ENCODE peak calls at places on chromosomes 16 and 17, in five cellular contexts. M is tibial artery, J is foreskin keratinocyte, Q is ascending aorta, W is body of pancreas. E is an unnamed sample. For H3K4me1, the result is how much of the 10 kb centered on the place peaks cover.

GRCh38 chr16:13453938-13454553 is 465.9 kb upstream of the ERCC4 start:
- DNase-seq in M (no peak), J (peak), Q (no peak), W (peak), E (no peak)

GRCh38 chr17:78563189-78564145 is 13.7 kb downstream of the DNAH17 start:
- DNase-seq in M (no peak), J (no peak), Q (no peak), W (peak), E (no peak)

GRCh38 chr17:80855968-80856862 is 135.4 kb upstream of the CHMP6 start:
- DNase-seq in M (peak), J (peak), Q (peak), W (no peak), E (peak)

GRCh38 chr16:29962344-29962994 is 590 bp downstream of the TMEM219 start:
- DNase-seq in M (peak), J (no peak), Q (no peak), W (no peak), E (no peak)

GRCh38 chr16:84324439-84325262 is 30.0 kb downstream of the WFDC1 start:
- DNase-seq in M (no peak), J (no peak), Q (no peak), W (no peak), E (no peak)

GRCh38 chr16:58661199-58661830 is 23.3 kb downstream of the SLC38A7 start:
- DNase-seq in M (no peak), J (peak), Q (peak), W (peak), E (peak)

GRCh38 chr16:50535506-50536257 is 12.5 kb upstream of the NKD1 start:
- DNase-seq in M (no peak), J (no peak), Q (peak), W (no peak), E (no peak)

GRCh38 chr16:69494993-69495392 is 70.6 kb downstream of the CYB5B start:
- DNase-seq in M (no peak), J (no peak), Q (no peak), W (no peak), E (no peak)

GRCh38 chr17:10772425-10773380 is 31.2 kb downstream of the TMEM238L start:
- DNase-seq in M (peak), J (peak), Q (no peak), W (peak), E (no peak)

GRCh38 chr17:57270801-57271245 is 14.5 kb downstream of the MSI2 start:
- DNase-seq in M (no peak), J (no peak), Q (no peak), W (no peak), E (no peak)

GRCh38 chr17:72456026-72456569 is 335.3 kb downstream of the SOX9 start:
- DNase-seq in M (no peak), J (peak), Q (no peak), W (peak), E (no peak)

GRCh38 chr17:44828919-44829557 is 1.0 kb downstream of the GJC1 start:
- DNase-seq in M (peak), J (peak), Q (no peak), W (no peak), E (no peak)

GRCh38 chr16:84065536-84066132 is 23.0 kb upstream of the SLC38A8 start:
- DNase-seq in M (no peak), J (peak), Q (no peak), W (peak), E (no peak)

GRCh38 chr17:71926746-71927398 is 193.9 kb upstream of the SOX9 start:
- DNase-seq in M (no peak), J (no peak), Q (no peak), W (no peak), E (no peak)

GRCh38 chr17:6020376-6021010 is 49.7 kb upstream of the WSCD1 start:
- DNase-seq in M (no peak), J (no peak), Q (no peak), W (no peak), E (no peak)

GRCh38 chr16:85210423-85211169 is 98.3 kb upstream of the CIBAR2 start:
- DNase-seq in M (no peak), J (peak), Q (no peak), W (no peak), E (no peak)

GRCh38 chr17:12664894-12665262 is 812 bp upstream of the MYOCD start:
- DNase-seq in M (no peak), J (no peak), Q (peak), W (no peak), E (no peak)

GRCh38 chr17:19570497-19571151 is 37.0 kb downstream of the SLC47A1 start:
- DNase-seq in M (no peak), J (no peak), Q (no peak), W (no peak), E (no peak)

GRCh38 chr16:50213939-50214519 is 52.3 kb upstream of the ADCY7 start:
- DNase-seq in M (no peak), J (no peak), Q (no peak), W (no peak), E (no peak)

GRCh38 chr16:11354733-11355574 is 9.7 kb downstream of the RMI2 start:
- DNase-seq in M (no peak), J (no peak), Q (no peak), W (no peak), E (no peak)

GRCh38 chr17:62179525-62180161 is 114.6 kb upstream of the MED13 start:
- DNase-seq in M (no peak), J (peak), Q (no peak), W (no peak), E (no peak)

GRCh38 chr17:55210292-55210691 is 54.5 kb upstream of the HLF start:
- DNase-seq in M (no peak), J (no peak), Q (no peak), W (no peak), E (no peak)

GRCh38 chr16:74654536-74654935 is 12.1 kb downstream of the RFWD3 start:
- DNase-seq in M (no peak), J (no peak), Q (no peak), W (no peak), E (no peak)

GRCh38 chr16:74652249-74652648 is 14.4 kb downstream of the RFWD3 start:
- DNase-seq in M (no peak), J (no peak), Q (no peak), W (no peak), E (no peak)

GRCh38 chr16:74651841-74652240 is 14.8 kb downstream of the RFWD3 start:
- DNase-seq in M (no peak), J (peak), Q (no peak), W (no peak), E (no peak)

DNA sequence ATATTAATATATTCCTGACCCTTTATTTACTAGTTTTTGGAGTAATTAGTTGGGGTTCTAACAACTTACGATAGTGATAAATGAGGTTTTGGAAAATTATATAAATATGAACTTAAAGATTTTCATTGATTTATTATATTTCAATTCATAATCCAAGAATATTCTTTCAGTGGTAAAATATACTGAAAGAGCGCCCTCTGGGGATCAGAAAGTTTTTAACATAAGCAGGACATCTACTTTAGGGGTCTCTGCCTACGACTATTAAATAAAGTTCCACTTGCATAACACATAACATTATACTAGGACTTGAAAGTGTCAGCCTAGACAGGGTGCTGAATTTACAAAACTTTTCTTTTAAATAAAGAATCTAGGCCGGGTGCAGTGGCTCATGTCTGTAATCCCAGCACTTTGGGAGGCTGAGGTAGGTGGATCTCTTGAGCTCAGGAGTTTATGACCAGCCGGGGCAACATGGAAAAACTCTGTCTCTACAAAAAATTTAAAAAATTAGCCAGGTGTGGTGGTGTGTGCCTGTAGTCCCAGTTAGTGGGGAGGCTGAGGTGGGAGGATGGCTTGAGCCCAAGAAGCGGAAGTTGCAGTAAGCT is 15.6 kb downstream of the RFWD3 start:
- DNase-seq in M (no peak), J (no peak), Q (no peak), W (no peak), E (no peak)
- TF ChIP-seq CTCF in M (no peak), J (peak), Q (peak), W (peak), E (peak)

GRCh38 chr17:60599620-60600489 is at the start of gene PPM1D:
- DNase-seq in M (peak), J (peak), Q (peak), W (peak), E (peak)
- H3K4me1 ChIP-seq in M (under half), J (under half), Q (under half), W (under half), E (under half)

GRCh38 chr17:48550313-48551205 is 5.7 kb upstream of the HOXB2 start:
- DNase-seq in M (no peak), J (no peak), Q (peak), W (no peak), E (no peak)
- TF ChIP-seq CTCF in M (no peak), J (peak), Q (no peak), W (no peak), E (no peak)

DNA sequence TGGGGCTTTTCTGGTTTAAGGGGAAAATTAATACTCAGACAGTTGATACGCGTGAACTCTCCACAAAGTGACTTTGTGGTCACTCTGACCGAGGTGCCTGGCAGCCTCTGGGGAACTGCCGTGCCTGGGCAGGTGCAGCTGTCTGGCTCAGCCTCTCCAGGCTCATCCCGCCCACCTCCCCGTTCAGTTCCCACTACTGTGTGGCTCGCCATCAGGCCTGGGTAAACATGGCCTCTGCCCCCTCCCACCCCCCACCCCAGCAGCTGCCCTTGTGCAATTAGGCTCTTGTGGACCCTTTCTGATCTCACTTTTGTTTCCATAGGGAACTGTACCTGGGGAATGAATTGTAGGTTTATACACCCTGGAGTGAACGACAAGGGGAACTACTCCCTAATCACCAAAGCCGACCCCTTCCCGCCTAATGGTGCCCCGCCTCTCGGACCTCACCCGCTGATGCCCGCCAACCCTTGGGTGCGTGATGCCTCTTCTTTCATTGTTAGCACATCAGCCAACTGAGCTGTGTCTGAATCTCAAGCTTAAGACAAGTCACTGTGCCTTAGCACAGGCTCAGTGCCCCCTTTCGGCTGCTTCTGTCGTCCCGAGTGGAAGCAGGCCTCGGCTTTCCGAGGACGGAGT is 27.8 kb downstream of the ZC3H18 start:
- DNase-seq in M (no peak), J (no peak), Q (no peak), W (no peak), E (no peak)
- H3K4me1 ChIP-seq in M (under half), J (under half), Q (under half), W (under half), E (under half)

GRCh38 chr17:41456206-41456605 is 11.0 kb downstream of the KRT32 start:
- DNase-seq in M (no peak), J (peak), Q (no peak), W (no peak), E (no peak)
- TF ChIP-seq CTCF in M (no peak), J (peak), Q (no peak), W (no peak), E (no peak)

GRCh38 chr16:86241681-86242080 is 268.6 kb upstream of the FOXF1 start:
- DNase-seq in M (no peak), J (no peak), Q (no peak), W (no peak), E (no peak)

GRCh38 chr16:86243123-86243473 is 267.2 kb upstream of the FOXF1 start:
- DNase-seq in M (no peak), J (no peak), Q (no peak), W (no peak), E (no peak)

GRCh38 chr16:86243571-86244154 is 266.7 kb upstream of the FOXF1 start:
- DNase-seq in M (no peak), J (no peak), Q (no peak), W (no peak), E (no peak)

GRCh38 chr16:86240716-86241363 is 269.5 kb upstream of the FOXF1 start:
- DNase-seq in M (no peak), J (no peak), Q (no peak), W (no peak), E (no peak)

DNA sequence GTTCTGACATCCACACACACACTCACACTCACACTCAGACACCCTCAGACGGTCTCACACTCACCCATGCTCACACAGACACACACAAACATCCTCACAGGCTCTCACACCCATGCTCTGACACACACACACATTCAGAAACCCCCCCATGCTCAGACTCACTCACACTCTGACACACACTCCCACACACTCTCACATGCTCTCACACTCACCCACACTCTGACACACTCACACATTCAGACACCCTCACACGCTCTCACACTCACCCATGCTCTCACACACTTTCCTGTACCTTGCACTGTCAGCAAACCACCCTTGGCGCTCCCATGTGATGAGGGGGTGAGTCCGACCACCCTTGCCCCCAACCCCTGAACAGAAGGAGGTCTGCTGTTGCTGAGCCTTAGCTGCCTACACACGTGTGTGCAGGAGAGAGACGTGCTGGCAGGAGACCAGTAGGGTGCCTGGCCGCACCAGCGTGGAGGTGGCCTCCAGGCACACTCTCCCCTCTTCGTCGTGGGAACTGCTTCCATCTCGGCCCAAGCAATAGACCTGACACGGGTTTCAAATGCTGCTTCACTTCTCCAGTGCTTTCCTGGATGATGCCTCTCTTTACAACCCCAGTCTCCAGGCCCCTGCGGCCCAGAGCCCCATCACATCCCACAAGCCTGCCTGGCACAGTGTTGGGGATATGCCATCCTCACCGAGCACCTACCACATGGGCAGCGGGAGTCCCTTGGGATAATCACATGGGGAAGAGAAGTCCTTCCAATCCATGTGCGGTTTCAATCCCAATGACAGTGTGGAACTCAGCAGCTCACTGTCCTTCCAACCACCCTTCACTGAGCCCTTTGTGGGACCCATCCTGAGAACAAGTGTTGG is 267.8 kb upstream of the FOXF1 start:
- DNase-seq in M (no peak), J (no peak), Q (no peak), W (no peak), E (no peak)
- H3K4me1 ChIP-seq in M (under half), J (under half), Q (under half), W (under half), E (under half)

DNA sequence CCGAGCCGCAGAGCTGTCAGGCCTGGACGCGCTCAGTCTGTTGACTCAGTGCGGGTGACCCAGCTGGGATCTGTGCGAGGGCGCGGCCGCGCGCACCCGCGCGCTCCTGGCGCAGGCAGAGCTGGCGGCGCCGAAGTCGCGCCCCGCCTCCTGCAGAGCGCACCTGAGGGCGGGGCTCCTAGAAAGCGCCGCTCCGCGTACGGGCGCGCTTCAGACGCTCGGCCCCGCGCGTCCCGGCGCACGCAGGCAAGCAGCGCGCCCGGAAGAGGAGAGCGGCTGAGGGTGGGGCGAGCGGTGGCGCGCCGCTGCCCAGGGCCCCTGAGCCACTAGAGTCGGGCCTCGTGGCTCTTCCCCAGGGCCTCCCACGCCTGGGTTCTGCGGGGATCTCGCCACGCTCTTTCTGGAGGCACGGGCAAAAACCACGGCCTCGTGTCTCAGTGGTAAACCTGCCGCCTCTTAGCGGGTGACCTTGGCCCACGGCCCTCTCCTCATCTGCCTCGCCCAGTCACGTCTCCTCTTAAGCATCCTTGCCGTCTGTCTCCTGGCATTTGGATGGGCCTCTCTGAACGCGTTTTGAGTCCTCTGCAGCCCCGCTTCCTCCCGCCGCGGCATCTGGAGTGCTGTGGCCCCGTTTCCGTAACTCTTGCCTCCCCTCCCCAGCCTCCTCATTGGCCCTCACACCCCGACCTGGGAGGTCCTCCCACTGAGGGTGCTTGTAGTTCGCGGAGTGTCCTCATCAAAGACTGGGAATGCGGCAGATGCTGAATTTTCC is at the start of gene ABCA5:
- DNase-seq in M (peak), J (peak), Q (peak), W (peak), E (peak)
- TF ChIP-seq CTCF in M (no peak), J (no peak), Q (no peak), W (no peak), E (no peak)

GRCh38 chr16:595942-596735 is 6.3 kb downstream of the RAB40C start:
- DNase-seq in M (no peak), J (peak), Q (no peak), W (peak), E (no peak)
- H3K4me1 ChIP-seq in M (under half), J (under half), Q (under half), W (half or more), E (under half)